ENCODE peak calls at places on chromosomes 2 and 18, in four cellular contexts. T is prostate gland, Q is adrenal gland, O is right lobe of liver. U is an unnamed sample.

GRCh38 chr18:31040982-31041345 is 1.6 kb downstream of the DSC3 start:
- DNase-seq in T (peak), Q (no peak), O (no peak), U (no peak)

GRCh38 chr2:206721216-206721920 is 3.2 kb upstream of the DYTN start:
- DNase-seq in T (no peak), Q (no peak), O (no peak), U (no peak)

GRCh38 chr18:55381277-55381676 is 206.7 kb downstream of the TCF4 start:
- DNase-seq in T (no peak), Q (no peak), O (no peak), U (no peak)

GRCh38 chr2:40877734-40878288 is 425.9 kb upstream of the SLC8A1 start:
- DNase-seq in T (no peak), Q (no peak), O (no peak), U (no peak)

GRCh38 chr2:27807476-27807875 is 36.0 kb downstream of the MRPL33 start:
- DNase-seq in T (peak), Q (no peak), O (no peak), U (peak)

GRCh38 chr2:27280826-27281225 is 1.4 kb upstream of the TRIM54 start:
- DNase-seq in T (no peak), Q (no peak), O (no peak), U (no peak)

GRCh38 chr2:215727507-215728503 is 285.5 kb downstream of the MREG start:
- DNase-seq in T (no peak), Q (no peak), O (no peak), U (no peak)

GRCh38 chr2:95058466-95058988 is 33.0 kb downstream of the MAL start:
- DNase-seq in T (no peak), Q (no peak), O (no peak), U (no peak)

GRCh38 chr2:123502926-123503325 is 522.2 kb upstream of the CNTNAP5 start:
- DNase-seq in T (no peak), Q (no peak), O (no peak), U (no peak)

GRCh38 chr2:96866586-96866985 is 3.3 kb downstream of the SEMA4C start:
- DNase-seq in T (no peak), Q (no peak), O (no peak), U (no peak)
- TF ChIP-seq POLR2A in T (no peak), Q (no peak), O (no peak), U (no peak)

GRCh38 chr18:51006948-51007786 is 22.8 kb upstream of the SMAD4 start:
- DNase-seq in T (no peak), Q (no peak), O (no peak), U (no peak)

GRCh38 chr18:51009071-51009470 is 20.9 kb upstream of the SMAD4 start:
- DNase-seq in T (no peak), Q (no peak), O (no peak), U (no peak)

GRCh38 chr18:51010218-51010617 is 19.8 kb upstream of the SMAD4 start:
- DNase-seq in T (no peak), Q (no peak), O (no peak), U (no peak)

GRCh38 chr18:51007787-51008134 is 22.3 kb upstream of the SMAD4 start:
- DNase-seq in T (no peak), Q (no peak), O (no peak), U (no peak)

DNA sequence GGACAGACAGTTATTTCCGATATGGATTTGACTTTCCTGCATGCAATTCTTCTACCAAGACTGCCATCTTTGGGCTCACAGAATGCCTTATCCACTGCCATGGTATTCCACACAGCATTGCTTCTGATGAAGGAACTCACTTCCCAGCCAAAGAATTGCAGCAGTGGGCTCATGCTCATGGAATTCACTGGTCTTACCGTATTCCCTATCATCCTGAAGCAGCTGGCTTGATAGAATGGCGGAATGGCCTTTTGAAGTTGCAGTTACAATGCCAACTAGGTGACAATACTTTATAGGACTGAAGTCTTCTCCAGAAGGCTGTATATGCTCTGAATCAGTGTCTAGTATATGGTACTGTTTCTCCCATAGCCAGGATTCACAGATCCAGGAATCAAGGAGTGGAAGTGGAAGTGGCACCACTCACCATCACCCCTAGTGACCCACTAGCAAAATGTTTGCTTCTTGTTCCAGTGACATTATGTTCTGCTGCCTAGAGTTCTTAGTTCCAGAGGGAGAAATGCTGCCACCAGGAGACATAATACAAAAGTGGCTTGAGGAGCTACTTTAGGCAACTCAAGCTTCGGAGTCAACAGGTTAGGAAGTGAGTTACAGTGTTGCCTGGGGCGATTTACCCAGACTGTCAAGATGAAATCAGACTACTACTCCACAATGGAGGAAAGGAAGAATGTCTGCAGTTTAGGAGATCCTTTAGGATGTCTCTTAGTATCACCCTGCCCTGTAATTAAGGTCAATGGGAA is 23.8 kb upstream of the SMAD4 start:
- DNase-seq in T (no peak), Q (no peak), O (no peak), U (no peak)
- H3K27ac ChIP-seq in T (no peak), Q (no peak), O (no peak), U (no peak)

GRCh38 chr2:109675666-109676345 is 61.6 kb downstream of the SOWAHC start:
- DNase-seq in T (no peak), Q (no peak), O (no peak), U (no peak)
- TF ChIP-seq POLR2A in T (no peak), Q (no peak), O (no peak), U (no peak)

GRCh38 chr2:129239143-129239542 is 740.3 kb upstream of the RAB6C start:
- DNase-seq in T (no peak), Q (no peak), O (no peak), U (no peak)
- H3K27ac ChIP-seq in T (no peak), Q (no peak), O (no peak), U (no peak)

GRCh38 chr18:10519999-10520935 is 5.6 kb upstream of the NAPG start:
- DNase-seq in T (peak), Q (peak), O (peak), U (peak)
- TF ChIP-seq POLR2A in T (no peak), Q (peak), O (no peak), U (no peak)

GRCh38 chr2:8157621-8158020 is 524.2 kb upstream of the ID2 start:
- DNase-seq in T (no peak), Q (no peak), O (no peak), U (no peak)

GRCh38 chr2:8159966-8160603 is 521.8 kb upstream of the ID2 start:
- DNase-seq in T (no peak), Q (no peak), O (no peak), U (no peak)

GRCh38 chr2:8160959-8161358 is 520.9 kb upstream of the ID2 start:
- DNase-seq in T (no peak), Q (no peak), O (no peak), U (no peak)

GRCh38 chr2:8158714-8159113 is 523.1 kb upstream of the ID2 start:
- DNase-seq in T (no peak), Q (no peak), O (no peak), U (no peak)

GRCh38 chr2:8159211-8159965 is 522.5 kb upstream of the ID2 start:
- DNase-seq in T (no peak), Q (no peak), O (no peak), U (no peak)
- H3K27ac ChIP-seq in T (no peak), Q (no peak), O (no peak), U (no peak)

GRCh38 chr2:121220995-121221394 is 64.0 kb downstream of the TFCP2L1 start:
- DNase-seq in T (no peak), Q (no peak), O (no peak), U (no peak)
- TF ChIP-seq POLR2A in T (no peak), Q (no peak), O (no peak), U (no peak)

DNA sequence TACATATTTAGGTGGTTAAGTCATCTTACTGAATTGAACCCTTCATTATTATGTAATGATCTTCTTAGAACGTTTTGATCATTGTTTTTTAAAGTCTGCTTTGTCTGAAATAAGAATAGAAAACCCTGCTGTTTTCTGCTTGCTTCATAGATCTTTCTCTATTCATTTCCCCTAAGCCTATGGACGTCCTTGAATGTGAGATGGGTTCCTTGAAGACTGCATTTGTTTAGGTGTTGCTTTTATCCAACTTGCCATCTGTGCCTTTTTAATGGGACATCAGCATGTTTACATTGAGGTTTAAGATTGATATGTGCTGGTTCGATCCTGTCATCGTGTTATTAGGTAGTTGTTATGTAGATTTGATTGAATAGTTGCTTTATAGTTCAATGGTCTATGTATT is 95.4 kb downstream of the SNTG2 start:
- DNase-seq in T (no peak), Q (no peak), O (no peak), U (no peak)
- H3K27ac ChIP-seq in T (no peak), Q (no peak), O (no peak), U (no peak)

GRCh38 chr2:202033317-202034248 is at the start of gene FZD7:
- DNase-seq in T (peak), Q (peak), O (peak), U (peak)

GRCh38 chr2:202031261-202031986 is 2.2 kb upstream of the FZD7 start:
- DNase-seq in T (no peak), Q (no peak), O (no peak), U (no peak)

GRCh38 chr2:202034249-202035088 is 814 bp downstream of the FZD7 start:
- DNase-seq in T (peak), Q (no peak), O (no peak), U (peak)

GRCh38 chr2:202030676-202031075 is 3.0 kb upstream of the FZD7 start:
- DNase-seq in T (no peak), Q (no peak), O (no peak), U (no peak)

DNA sequence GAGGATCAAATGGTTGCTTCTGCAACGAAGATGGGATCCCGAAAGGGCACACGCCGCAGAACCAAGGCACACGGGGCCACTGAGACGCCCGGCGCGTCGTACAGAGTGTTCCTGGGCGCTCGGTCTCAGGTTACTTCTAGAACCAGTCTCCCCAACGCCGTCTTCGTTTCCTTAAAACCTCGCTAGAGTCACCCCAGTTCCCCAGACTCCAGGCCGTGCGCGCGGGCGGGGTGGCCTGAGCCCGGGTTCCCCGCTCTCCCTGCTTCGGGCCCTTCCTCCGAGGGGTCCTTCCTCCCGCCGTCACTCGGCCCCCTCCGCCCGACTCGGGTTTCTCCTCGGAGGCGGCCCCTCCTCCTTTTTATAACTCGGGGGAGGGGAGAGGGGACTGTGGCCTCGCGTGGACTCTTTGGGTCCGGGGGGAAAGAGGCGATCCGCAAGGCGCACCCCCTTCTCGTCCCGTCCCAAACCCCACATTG is 776 bp upstream of the FZD7 start:
- DNase-seq in T (peak), Q (peak), O (no peak), U (peak)
- TF ChIP-seq POLR2A in T (no peak), Q (no peak), O (no peak), U (no peak)

GRCh38 chr2:11346129-11346528 is 1.7 kb upstream of the ROCK2 start:
- DNase-seq in T (no peak), Q (no peak), O (no peak), U (no peak)
- H3K27ac ChIP-seq in T (peak), Q (no peak), O (peak), U (no peak)